ENCODE peak calls at places on chromosomes 2 and 18, in seven cellular contexts. B is heart left ventricle, S is IMR-90, M is fibroblast of villous mesenchyme, L is HFFc6, G is stomach, Z is sigmoid colon. A is an unnamed sample.

GRCh38 chr2:161048317-161048716 is 111.9 kb upstream of the TANK start:
- DNase-seq in G (no peak), B (no peak), M (no peak), S (no peak), Z (no peak), L (no peak), A (no peak)

GRCh38 chr2:104872034-104872865 is 18.3 kb downstream of the POU3F3 start:
- DNase-seq in Z (no peak), G (no peak), M (no peak), L (no peak), S (no peak), B (no peak), A (no peak)

GRCh38 chr2:102060047-102060446 is 68.3 kb downstream of the IL1R2 start:
- DNase-seq in B (no peak), L (no peak), M (no peak), Z (no peak), S (no peak), G (no peak), A (no peak)

GRCh38 chr18:44771957-44772917 is 91.5 kb downstream of the SETBP1 start:
- DNase-seq in B (no peak), S (no peak), G (peak; percentile 31), M (peak; percentile 80), L (no peak), Z (peak; percentile 74), A (no peak)

GRCh38 chr2:239283288-239283945 is 117.4 kb downstream of the HDAC4 start:
- DNase-seq in M (no peak), Z (no peak), L (no peak), S (no peak), B (no peak), G (no peak), A (no peak)

GRCh38 chr2:46126571-46126970 is 170.6 kb upstream of the EPAS1 start:
- DNase-seq in Z (no peak), L (no peak), S (no peak), B (no peak), G (no peak), M (no peak), A (no peak)

GRCh38 chr2:112866128-112866835 is 29.7 kb upstream of the IL1B start:
- DNase-seq in G (no peak), Z (no peak), B (no peak), S (no peak), M (no peak), L (no peak), A (no peak)

GRCh38 chr2:64932327-64933216 is 56.6 kb upstream of the SLC1A4 start:
- DNase-seq in M (no peak), Z (peak; percentile 18), G (no peak), L (no peak), S (no peak), B (no peak), A (no peak)

GRCh38 chr18:51897884-51898283 is 442.1 kb upstream of the DCC start:
- DNase-seq in M (no peak), L (no peak), B (no peak), G (no peak), Z (no peak), S (no peak), A (no peak)

GRCh38 chr2:240337028-240337427 is 98.4 kb upstream of the GPC1 start:
- DNase-seq in Z (no peak), L (no peak), G (peak; percentile 2), B (no peak), S (no peak), M (no peak), A (no peak)

GRCh38 chr2:69620870-69621269 is 22.7 kb downstream of the AAK1 start:
- DNase-seq in G (no peak), Z (no peak), S (no peak), B (no peak), M (no peak), L (no peak), A (no peak)

GRCh38 chr2:237864940-237865622 is 5.7 kb downstream of the RAMP1 start:
- DNase-seq in B (no peak), S (peak; percentile 70), G (no peak), Z (peak; percentile 93), M (peak; percentile 67), L (no peak), A (no peak)

GRCh38 chr2:31413876-31414550 is 529 bp downstream of the XDH start:
- DNase-seq in L (no peak), G (no peak), S (no peak), B (no peak), M (no peak), Z (no peak), A (no peak)

GRCh38 chr2:99729104-99729503 is 239.3 kb upstream of the REV1 start:
- DNase-seq in Z (no peak), S (peak; percentile 54), B (no peak), G (no peak), L (peak; percentile 17), M (peak; percentile 88), A (peak; percentile 44)

GRCh38 chr2:54899576-54900200 is 150.6 kb downstream of the RTN4 start:
- DNase-seq in M (peak; percentile 74), S (peak; percentile 70), B (no peak), L (peak; percentile 72), G (no peak), Z (no peak), A (no peak)

GRCh38 chr18:33802955-33803354 is 224.9 kb downstream of the ASXL3 start:
- DNase-seq in Z (no peak), B (no peak), S (no peak), G (peak; percentile 84), M (no peak), L (no peak), A (no peak)

GRCh38 chr2:129301431-129301913 is 678.0 kb upstream of the RAB6C start:
- DNase-seq in Z (no peak), M (no peak), B (no peak), S (no peak), L (no peak), G (no peak), A (no peak)

GRCh38 chr2:140734992-140735391 is 1395.8 kb downstream of the LRP1B start:
- DNase-seq in M (no peak), S (no peak), Z (no peak), L (no peak), B (no peak), G (no peak), A (no peak)

GRCh38 chr2:42566837-42567251 is 1.6 kb upstream of the MTA3 start:
- DNase-seq in G (no peak), S (no peak), Z (no peak), B (no peak), M (no peak), L (no peak), A (no peak)

GRCh38 chr2:2832657-2833056 is 501.6 kb upstream of the MYT1L start:
- DNase-seq in G (no peak), B (no peak), M (no peak), S (no peak), L (no peak), Z (no peak), A (no peak)

GRCh38 chr2:241686322-241686648 is 330 bp downstream of the DTYMK start:
- DNase-seq in M (peak; percentile 11), Z (no peak), L (no peak), G (no peak), B (no peak), S (no peak), A (no peak)

GRCh38 chr2:20457027-20457426 is 10.2 kb downstream of the RHOB start:
- DNase-seq in B (no peak), G (peak; percentile 11), M (peak; percentile 43), S (peak; percentile 65), L (no peak), Z (no peak), A (no peak)

DNA sequence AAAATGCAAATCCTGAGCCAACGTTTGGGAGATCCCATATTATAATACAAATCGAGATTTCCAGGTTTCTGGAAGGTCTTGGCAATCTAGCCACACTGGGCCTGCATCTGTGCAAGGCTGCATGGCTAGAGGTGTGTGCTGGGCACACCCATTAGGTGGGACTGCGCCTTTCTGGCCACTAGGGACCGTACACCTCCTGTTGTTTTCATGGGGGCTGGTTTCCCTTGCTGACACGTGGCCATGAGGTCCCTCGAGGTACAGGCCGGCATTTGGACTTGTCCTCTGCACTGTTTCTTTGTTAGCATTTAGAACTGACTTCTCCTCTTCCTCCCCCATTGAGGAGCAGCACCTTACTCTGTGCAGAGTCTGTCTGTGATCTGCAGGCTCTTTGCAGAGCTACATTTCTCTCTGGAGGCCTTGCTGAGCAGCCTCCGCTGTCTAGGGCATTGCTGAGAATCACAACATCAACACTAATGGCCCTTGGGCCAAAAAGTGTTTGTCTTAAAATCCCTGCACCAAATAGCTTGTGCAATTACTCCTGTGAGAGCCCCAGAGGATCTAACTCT is 131.2 kb downstream of the NEDD4L start:
- DNase-seq in Z (no peak), S (no peak), B (no peak), M (no peak), G (no peak), L (no peak), A (no peak)
- TF ChIP-seq CTCF in Z (no peak), S (no peak), B (no peak), M (no peak), G (no peak), L (peak; percentile 59), A (no peak)

GRCh38 chr2:170409164-170409535 is 231.2 kb downstream of the MYO3B start:
- DNase-seq in B (peak; percentile 71), M (peak; percentile 75), G (peak; percentile 80), L (peak; percentile 42), Z (peak; percentile 84), S (peak; percentile 61), A (peak; percentile 73)
- TF ChIP-seq CTCF in B (peak; percentile 88), M (peak; percentile 83), G (peak; percentile 83), L (peak; percentile 95), Z (peak; percentile 81), S (peak; percentile 76), A (peak; percentile 98)

DNA sequence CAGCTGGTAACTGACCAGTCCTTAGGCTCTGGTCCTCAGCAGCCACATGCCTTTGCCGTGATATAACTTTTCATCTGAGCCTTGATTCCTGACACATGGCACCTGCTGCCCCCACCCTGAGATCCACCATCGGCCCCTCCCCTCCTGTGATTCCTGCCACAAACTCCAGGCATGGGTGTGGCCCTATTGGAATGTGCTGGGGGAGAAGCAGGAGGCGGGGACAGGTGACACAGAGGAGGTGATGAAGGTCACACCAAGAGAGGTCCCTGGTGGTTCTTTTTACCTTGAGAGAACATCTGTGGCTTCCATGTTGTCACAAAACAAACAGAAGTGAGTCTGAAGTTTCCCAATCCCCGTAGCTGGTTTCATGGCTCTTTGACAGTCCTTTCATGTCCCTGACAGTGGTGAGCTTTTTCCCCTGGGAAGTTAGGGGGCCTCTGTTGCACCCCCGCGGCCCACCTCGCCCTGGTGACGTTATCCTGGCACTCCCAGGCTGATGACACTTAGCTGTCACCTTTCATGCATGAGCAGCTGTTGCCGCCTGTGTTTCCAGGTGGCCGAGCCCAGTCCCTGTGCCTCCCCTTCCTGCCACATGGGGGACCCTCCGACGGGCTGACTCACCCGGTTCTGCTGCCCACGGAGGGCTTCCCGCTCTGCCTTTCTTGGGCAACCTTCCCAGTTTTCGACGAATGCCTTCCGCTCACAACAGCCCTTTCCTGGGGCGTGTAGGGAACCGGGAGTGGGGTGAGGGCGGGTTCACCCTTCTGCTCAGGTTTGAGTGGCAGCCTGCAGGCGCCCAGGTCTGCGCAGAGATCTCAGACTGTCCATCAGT is 66.3 kb upstream of the GLI2 start:
- DNase-seq in Z (peak; percentile 61), L (no peak), G (peak; percentile 26), M (no peak), B (no peak), S (peak; percentile 60), A (peak; percentile 60)
- TF ChIP-seq CTCF in Z (no peak), L (peak; percentile 59), G (no peak), M (peak; percentile 22), B (no peak), S (peak; percentile 46), A (peak; percentile 60)

GRCh38 chr18:9661564-9661963 is 46.5 kb upstream of the RAB31 start:
- DNase-seq in M (peak; percentile 33), Z (no peak), B (no peak), S (peak; percentile 40), G (no peak), L (peak; percentile 32), A (no peak)
- TF ChIP-seq CTCF in M (peak; percentile 51), Z (no peak), B (no peak), S (peak; percentile 52), G (no peak), L (peak; percentile 71), A (no peak)

GRCh38 chr18:25614168-25614567 is 262.2 kb upstream of the ZNF521 start:
- DNase-seq in S (no peak), Z (no peak), L (no peak), M (no peak), G (no peak), B (no peak), A (no peak)
- TF ChIP-seq CTCF in S (no peak), Z (no peak), L (no peak), M (no peak), G (no peak), B (no peak), A (no peak)

A was measured in endothelial cell.